ENCODE peak calls at places on chromosomes 12 and 14, in six cellular contexts. W, P, F, E, H and D are unnamed samples.

GRCh38 chr14:24741871-24742270 is 107.9 kb upstream of the GZMB start:
- DNase-seq in W (no peak), P (peak), F (peak), E (no peak), H (no peak), D (no peak)

GRCh38 chr12:94649349-94650142 is 811 bp downstream of the TMCC3 start:
- DNase-seq in W (peak), P (peak), F (peak), E (no peak), H (peak), D (no peak)

GRCh38 chr12:11040162-11040561 is 9.0 kb upstream of the TAS2R31 start:
- DNase-seq in W (no peak), P (no peak), F (no peak), E (no peak), H (no peak), D (no peak)

GRCh38 chr12:98449601-98450000 is 65.8 kb upstream of the TMPO start:
- DNase-seq in W (no peak), P (no peak), F (no peak), E (no peak), H (no peak), D (no peak)

GRCh38 chr12:88993655-88994054 is 358.6 kb downstream of the DUSP6 start:
- DNase-seq in W (no peak), P (peak), F (peak), E (no peak), H (peak), D (peak)

GRCh38 chr12:108833757-108834472 is 23.5 kb downstream of the SSH1 start:
- DNase-seq in W (no peak), P (peak), F (peak), E (no peak), H (no peak), D (no peak)

GRCh38 chr14:74275265-74275841 is 27.4 kb downstream of the ABCD4 start:
- DNase-seq in W (no peak), P (peak), F (peak), E (no peak), H (no peak), D (peak)

GRCh38 chr12:76303989-76304460 is 44.2 kb downstream of the BBS10 start:
- DNase-seq in W (no peak), P (no peak), F (peak), E (no peak), H (no peak), D (no peak)

GRCh38 chr12:57604454-57605307 is at the start of gene DTX3:
- DNase-seq in W (no peak), P (no peak), F (no peak), E (no peak), H (peak), D (no peak)

GRCh38 chr12:15011162-15011561 is 38.3 kb downstream of the PDE6H start:
- DNase-seq in W (no peak), P (no peak), F (no peak), E (no peak), H (no peak), D (no peak)

GRCh38 chr14:24094839-24095195 is 706 bp downstream of the PCK2 start:
- DNase-seq in W (no peak), P (no peak), F (no peak), E (no peak), H (no peak), D (no peak)

GRCh38 chr12:102816816-102817434 is 100.1 kb downstream of the PAH start:
- DNase-seq in W (no peak), P (no peak), F (peak), E (no peak), H (peak), D (peak)

GRCh38 chr14:71311061-71311460 is 403.8 kb downstream of the PCNX1 start:
- DNase-seq in W (no peak), P (no peak), F (no peak), E (no peak), H (no peak), D (no peak)

GRCh38 chr12:45547822-45548221 is 181.7 kb upstream of the ARID2 start:
- DNase-seq in W (no peak), P (no peak), F (peak), E (no peak), H (no peak), D (peak)

GRCh38 chr14:66072190-66072905 is 413.8 kb upstream of the CCDC196 start:
- DNase-seq in W (no peak), P (no peak), F (no peak), E (no peak), H (no peak), D (no peak)

GRCh38 chr14:50396636-50397460 is at the start of gene CDKL1:
- DNase-seq in W (peak), P (peak), F (peak), E (no peak), H (peak), D (peak)

GRCh38 chr12:51890511-51891171 is 2.7 kb downstream of the ANKRD33 start:
- DNase-seq in W (no peak), P (no peak), F (no peak), E (no peak), H (no peak), D (no peak)

GRCh38 chr12:111570090-111570961 is 28.8 kb downstream of the ATXN2 start:
- DNase-seq in W (no peak), P (peak), F (peak), E (no peak), H (peak), D (no peak)

GRCh38 chr12:65695077-65695865 is 129.0 kb upstream of the HMGA2 start:
- DNase-seq in W (peak), P (peak), F (peak), E (no peak), H (peak), D (no peak)

DNA sequence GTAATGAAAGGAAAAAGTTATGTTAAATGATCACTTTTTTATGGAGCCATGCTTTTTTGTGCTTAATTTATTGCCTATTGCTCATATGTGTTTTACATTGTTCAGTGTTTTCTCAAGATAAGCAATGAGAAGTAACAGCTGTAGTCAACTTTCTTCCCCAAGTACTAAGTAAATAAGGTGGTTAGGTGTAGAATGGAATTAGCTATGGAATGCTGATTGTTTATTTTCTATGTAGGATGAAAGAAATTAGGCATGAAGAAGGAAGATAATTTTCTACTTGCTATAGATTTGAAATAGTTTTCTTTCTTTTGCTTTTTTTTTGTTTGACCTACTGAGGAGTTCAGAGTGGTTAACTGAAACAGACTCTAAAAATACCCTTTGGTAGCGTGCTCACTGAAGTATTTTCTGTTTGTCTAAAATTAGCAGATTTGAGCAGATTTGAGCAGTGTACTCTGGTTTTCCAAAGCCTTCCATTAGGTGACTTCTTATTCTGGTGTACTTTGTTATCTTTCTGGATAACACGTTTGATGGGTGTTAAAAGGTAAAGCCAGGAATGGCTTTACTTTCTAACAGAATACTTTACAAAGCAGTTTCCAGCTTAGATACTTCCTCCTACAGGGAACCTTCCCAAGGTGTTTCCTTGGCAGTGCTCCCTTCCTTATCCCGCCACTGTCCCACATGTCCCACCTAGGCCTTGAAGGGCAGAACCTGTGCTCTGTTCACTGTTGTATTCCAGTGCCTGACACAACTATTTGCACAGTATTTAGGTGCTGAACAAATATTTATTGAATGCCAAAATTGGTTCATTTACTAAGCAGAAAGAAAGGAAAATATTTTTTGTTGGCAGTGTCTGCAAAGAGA is 56.0 kb downstream of the RASSF3 start:
- DNase-seq in W (no peak), P (no peak), F (peak), E (no peak), H (no peak), D (no peak)
- H3K4me3 ChIP-seq in W (no peak), P (no peak), F (no peak), E (no peak), H (no peak), D (no peak)

DNA sequence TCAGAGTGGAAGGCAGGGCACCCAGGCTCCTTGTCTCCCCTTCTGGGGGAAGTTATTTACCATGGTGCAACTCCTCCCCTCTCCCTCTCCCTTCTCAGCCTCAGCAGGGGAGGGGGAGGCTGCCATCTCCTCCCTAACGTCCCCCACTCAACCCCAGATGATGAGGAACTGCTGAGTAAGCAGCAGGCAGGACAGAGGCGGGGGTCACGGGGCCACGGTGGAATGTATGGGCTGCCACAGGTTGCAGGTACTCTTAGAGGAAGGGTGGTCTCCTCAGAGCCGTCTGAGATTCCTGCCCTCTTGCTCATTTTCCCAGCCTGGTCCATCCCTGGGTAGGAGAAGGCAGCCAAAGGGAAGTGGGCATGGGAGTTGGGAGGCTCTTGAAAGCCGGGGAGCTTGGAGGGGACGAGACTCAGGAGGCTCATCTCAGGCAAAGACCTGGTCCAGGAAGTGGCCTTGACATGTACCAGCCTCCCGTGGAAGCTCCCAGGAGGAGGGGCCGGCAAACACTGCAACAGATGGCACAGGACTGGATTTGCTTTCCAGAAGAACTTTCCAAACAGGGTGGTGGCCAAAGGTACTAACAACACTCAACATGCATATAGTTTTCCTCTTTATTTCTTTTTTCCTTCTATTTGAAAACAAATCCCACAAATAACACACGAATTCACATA is 19.0 kb downstream of the RIN3 start:
- DNase-seq in W (no peak), P (no peak), F (no peak), E (no peak), H (no peak), D (no peak)
- H3K4me3 ChIP-seq in W (no peak), P (no peak), F (no peak), E (no peak), H (no peak), D (no peak)

GRCh38 chr14:38944691-38945090 is 158.3 kb downstream of the SEC23A start:
- DNase-seq in W (no peak), P (no peak), F (no peak), E (no peak), H (no peak), D (no peak)

GRCh38 chr14:38948171-38948570 is 154.9 kb downstream of the SEC23A start:
- DNase-seq in W (no peak), P (no peak), F (peak), E (no peak), H (no peak), D (no peak)

GRCh38 chr14:38950676-38951075 is 152.4 kb downstream of the SEC23A start:
- DNase-seq in W (no peak), P (no peak), F (no peak), E (no peak), H (no peak), D (no peak)

GRCh38 chr14:38948576-38948975 is 154.5 kb downstream of the SEC23A start:
- DNase-seq in W (no peak), P (no peak), F (no peak), E (no peak), H (no peak), D (no peak)

DNA sequence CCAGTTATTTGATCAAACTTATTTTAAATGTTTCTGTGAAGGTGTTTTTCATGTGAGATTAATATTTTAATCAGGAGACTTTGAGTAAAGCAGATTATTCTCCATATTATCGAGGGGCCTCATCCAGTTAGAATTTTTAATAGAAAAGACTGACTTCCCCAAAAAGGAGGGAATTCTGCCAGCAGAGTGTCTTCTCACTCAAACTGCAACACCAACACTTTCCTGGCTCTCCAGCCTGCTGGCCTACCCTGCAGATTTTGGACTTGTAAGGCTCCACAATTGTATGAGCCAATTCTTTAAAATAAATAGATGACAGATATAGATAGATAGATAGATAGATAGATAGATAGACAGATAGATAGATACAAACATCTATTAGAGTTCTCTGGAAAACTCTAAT is 155.7 kb downstream of the SEC23A start:
- DNase-seq in W (no peak), P (no peak), F (no peak), E (no peak), H (no peak), D (no peak)
- H3K4me3 ChIP-seq in W (no peak), P (no peak), F (no peak), E (no peak), H (no peak), D (no peak)

DNA sequence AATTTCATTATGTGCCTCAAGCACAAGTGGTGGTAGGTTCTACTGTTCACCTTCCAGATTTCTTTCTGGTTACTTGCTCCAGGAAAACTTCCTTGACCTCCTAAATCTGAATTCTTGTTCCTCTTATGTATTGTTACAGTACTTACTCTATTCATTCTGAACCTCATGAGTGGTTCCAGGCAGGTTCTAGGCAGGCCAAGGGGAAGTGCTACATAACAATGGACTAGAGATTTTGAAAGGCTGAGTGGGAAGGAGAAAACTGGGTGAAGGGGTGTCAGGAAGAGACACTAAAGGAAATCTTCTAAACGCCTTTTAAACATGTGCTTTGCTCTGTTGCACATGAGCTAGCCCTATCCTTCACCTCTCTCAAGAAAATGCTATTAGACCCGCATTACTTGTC is 1.6 kb downstream of the YARS2 start:
- DNase-seq in W (no peak), P (no peak), F (no peak), E (no peak), H (no peak), D (no peak)
- H3K4me3 ChIP-seq in W (no peak), P (peak), F (peak), E (peak), H (peak), D (peak)

DNA sequence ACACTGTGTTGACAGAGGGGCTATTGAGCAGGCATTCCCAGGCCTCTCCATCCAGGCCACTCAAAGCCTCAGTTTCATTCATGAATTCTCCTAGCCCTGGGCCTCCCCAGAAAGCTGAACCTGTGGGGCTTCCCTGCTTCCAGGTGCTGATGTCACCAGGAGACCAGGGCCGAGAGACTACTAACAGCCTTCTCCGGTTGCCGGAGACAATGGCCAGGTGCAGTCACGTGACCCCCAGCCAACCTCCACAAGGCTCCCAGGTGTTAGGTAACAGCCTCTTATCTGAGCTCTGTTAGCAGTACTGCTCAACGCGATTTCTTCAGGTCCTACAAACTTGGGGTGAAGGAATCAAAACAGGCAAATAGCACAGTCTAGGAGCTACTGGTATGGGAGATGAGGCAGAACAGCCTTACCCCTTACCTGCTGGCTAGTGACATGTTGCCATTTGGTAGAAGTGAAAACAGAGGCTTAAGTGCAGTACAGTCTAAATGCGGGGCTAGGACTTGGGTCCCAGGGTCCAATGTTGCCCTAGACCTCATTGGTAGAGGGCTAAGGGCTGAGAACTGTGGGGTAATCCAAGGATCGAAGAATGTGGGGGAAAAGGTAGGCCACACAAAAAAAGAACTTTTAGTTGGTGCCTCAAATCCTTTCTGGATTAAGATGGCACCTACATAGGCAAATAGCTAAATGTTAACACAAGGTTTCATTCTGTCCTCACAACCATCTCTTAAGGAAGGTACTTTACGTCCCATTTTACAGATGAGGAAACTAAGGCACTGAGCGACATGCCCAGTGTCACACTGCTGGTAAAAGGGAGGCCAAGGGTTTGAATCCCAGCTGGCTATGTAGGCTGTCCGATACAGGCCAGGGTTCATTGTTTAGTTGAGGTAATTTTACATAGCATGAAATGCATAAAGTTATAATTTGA is 3.8 kb downstream of the CCDC88C start:
- DNase-seq in W (peak), P (no peak), F (no peak), E (peak), H (no peak), D (no peak)
- H3K4me3 ChIP-seq in W (no peak), P (no peak), F (no peak), E (peak), H (no peak), D (no peak)

GRCh38 chr12:26214121-26214520 is 18.7 kb downstream of the SSPN start:
- DNase-seq in W (no peak), P (no peak), F (no peak), E (no peak), H (no peak), D (no peak)

GRCh38 chr12:26212356-26212755 is 17.0 kb downstream of the SSPN start:
- DNase-seq in W (no peak), P (no peak), F (no peak), E (no peak), H (no peak), D (no peak)

DNA sequence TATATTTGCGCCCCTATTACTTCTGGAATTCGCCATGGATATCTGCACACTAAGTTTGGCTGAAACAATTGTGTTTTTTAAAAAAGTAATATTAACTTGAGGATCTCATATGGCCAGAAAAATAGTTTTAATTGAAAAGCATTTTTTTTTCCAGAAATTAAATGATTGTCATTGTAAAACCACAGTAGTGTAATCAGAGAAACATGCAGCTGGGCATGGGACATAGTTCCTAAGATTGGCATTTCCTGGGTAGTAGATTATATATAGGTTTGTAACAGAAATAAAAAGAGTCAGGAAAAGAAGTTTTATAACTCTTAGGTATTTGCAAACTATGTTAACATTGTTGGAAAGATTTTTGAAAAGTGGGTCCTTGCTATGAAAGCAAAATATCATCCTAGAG is 17.6 kb downstream of the SSPN start:
- DNase-seq in W (no peak), P (no peak), F (no peak), E (no peak), H (no peak), D (no peak)
- H3K4me3 ChIP-seq in W (no peak), P (no peak), F (no peak), E (no peak), H (no peak), D (no peak)

DNA sequence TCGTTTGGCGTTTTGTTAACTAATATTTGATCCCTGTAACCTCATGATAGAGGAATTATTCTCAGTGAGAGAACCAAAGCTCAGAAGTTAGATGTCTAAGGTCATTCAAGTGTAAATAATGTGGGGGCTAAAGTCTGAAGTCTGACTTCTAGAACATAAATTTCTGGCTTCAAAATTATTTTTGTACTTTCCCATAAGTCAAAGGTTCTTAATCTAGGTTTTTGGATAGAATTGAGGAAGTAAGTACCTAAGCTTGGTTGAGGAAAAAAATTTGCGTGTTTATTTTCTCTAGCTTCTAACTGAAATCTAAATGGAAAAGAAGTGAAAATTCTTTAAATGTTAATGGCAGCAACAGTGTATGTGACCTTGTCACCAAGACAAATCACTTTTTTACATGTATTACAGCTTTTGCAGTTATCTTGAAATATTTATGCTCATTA is 2.3 kb downstream of the LARP4 start:
- DNase-seq in W (no peak), P (no peak), F (no peak), E (no peak), H (no peak), D (no peak)
- H3K4me3 ChIP-seq in W (no peak), P (peak), F (peak), E (peak), H (peak), D (no peak)